ENCODE peak calls at places on chromosomes 6 and 20, in six cellular contexts. W is ovary, O is prostate gland, Q is left ventricle myocardium inferior, Y is PC-9, N is OCI-LY7. G is an unnamed sample.

GRCh38 chr6:136347847-136348246 is 58.2 kb upstream of the BCLAF1 start:
- DNase-seq in W (no peak), O (no peak), Q (no peak), Y (no peak), N (no peak), G (no peak)

GRCh38 chr20:47989957-47990356 is 204.7 kb upstream of the SULF2 start:
- DNase-seq in W (no peak), O (peak; percentile 7), Q (no peak), Y (peak; percentile 72), N (no peak), G (no peak)

GRCh38 chr6:146543211-146543939 is at the start of gene RAB32:
- DNase-seq in W (peak; percentile 90), O (peak; percentile 85), Q (peak; percentile 94), Y (peak; percentile 90), N (no peak), G (peak; percentile 95)

GRCh38 chr6:15365273-15365687 is 119.4 kb downstream of the JARID2 start:
- DNase-seq in W (peak; percentile 16), O (peak; percentile 82), Q (peak; percentile 83), Y (peak; percentile 11), N (no peak), G (peak; percentile 85)

GRCh38 chr6:135129139-135129867 is 51.8 kb upstream of the MYB start:
- DNase-seq in W (no peak), O (no peak), Q (no peak), Y (no peak), N (no peak), G (no peak)

GRCh38 chr6:35948725-35949124 is 27.8 kb upstream of the SRPK1 start:
- DNase-seq in W (no peak), O (no peak), Q (no peak), Y (no peak), N (peak; percentile 31), G (no peak)

GRCh38 chr6:170048615-170049256 is 242.1 kb downstream of the DLL1 start:
- DNase-seq in W (peak; percentile 6), O (no peak), Q (no peak), Y (no peak), N (no peak), G (peak; percentile 50)

GRCh38 chr6:118872726-118873125 is 21.2 kb upstream of the ASF1A start:
- DNase-seq in W (no peak), O (no peak), Q (no peak), Y (no peak), N (no peak), G (peak; percentile 35)

GRCh38 chr20:17541996-17542395 is 10.8 kb upstream of the BFSP1 start:
- DNase-seq in W (no peak), O (no peak), Q (no peak), Y (no peak), N (no peak), G (no peak)

GRCh38 chr20:22966787-22967464 is 68.2 kb upstream of the SSTR4 start:
- DNase-seq in W (no peak), O (no peak), Q (no peak), Y (no peak), N (no peak), G (no peak)

GRCh38 chr20:16528078-16528477 is 45.2 kb downstream of the KIF16B start:
- DNase-seq in W (peak; percentile 76), O (peak; percentile 75), Q (no peak), Y (peak; percentile 57), N (no peak), G (peak; percentile 88)

GRCh38 chr6:106666290-106667021 is 37.1 kb downstream of the QRSL1 start:
- DNase-seq in W (no peak), O (no peak), Q (no peak), Y (no peak), N (peak; percentile 93), G (no peak)

GRCh38 chr6:170462366-170463020 is 90.6 kb downstream of the PSMB1 start:
- DNase-seq in W (no peak), O (no peak), Q (no peak), Y (no peak), N (no peak), G (no peak)

GRCh38 chr6:17584241-17584803 is 15.8 kb upstream of the FAM8A1 start:
- DNase-seq in W (peak; percentile 17), O (peak; percentile 55), Q (no peak), Y (no peak), N (peak; percentile 62), G (peak; percentile 50)

GRCh38 chr20:10466325-10466724 is 31.2 kb downstream of the SLX4IP start:
- DNase-seq in W (no peak), O (no peak), Q (no peak), Y (no peak), N (no peak), G (no peak)

GRCh38 chr6:136249336-136249735 is 775 bp downstream of the MTFR2 start:
- DNase-seq in W (no peak), O (no peak), Q (no peak), Y (peak; percentile 11), N (peak; percentile 14), G (no peak)

GRCh38 chr20:7993703-7994102 is 25.9 kb downstream of the TMX4 start:
- DNase-seq in W (no peak), O (no peak), Q (no peak), Y (no peak), N (no peak), G (no peak)
- H3K9me3 ChIP-seq in W (peaks cover 4% of the 10 kb centered on the region), O (no peaks in the 10 kb centered on the region), Q (peaks cover 15% of the 10 kb centered on the region), Y (no peaks in the 10 kb centered on the region), N (peaks cover 9% of the 10 kb centered on the region), G (no peaks in the 10 kb centered on the region)

GRCh38 chr6:158708239-158708638 is 58.4 kb downstream of the SYTL3 start:
- DNase-seq in W (peak; percentile 77), O (no peak), Q (peak; percentile 66), Y (no peak), N (no peak), G (no peak)
- H3K4me3 ChIP-seq in W (no peak overlapping the region), O (no peak overlapping the region), Q (peak overlapping the region; percentile 56), Y (peak overlapping the region; percentile 60), N (peak overlapping the region; percentile 2), G (no peak overlapping the region)

DNA sequence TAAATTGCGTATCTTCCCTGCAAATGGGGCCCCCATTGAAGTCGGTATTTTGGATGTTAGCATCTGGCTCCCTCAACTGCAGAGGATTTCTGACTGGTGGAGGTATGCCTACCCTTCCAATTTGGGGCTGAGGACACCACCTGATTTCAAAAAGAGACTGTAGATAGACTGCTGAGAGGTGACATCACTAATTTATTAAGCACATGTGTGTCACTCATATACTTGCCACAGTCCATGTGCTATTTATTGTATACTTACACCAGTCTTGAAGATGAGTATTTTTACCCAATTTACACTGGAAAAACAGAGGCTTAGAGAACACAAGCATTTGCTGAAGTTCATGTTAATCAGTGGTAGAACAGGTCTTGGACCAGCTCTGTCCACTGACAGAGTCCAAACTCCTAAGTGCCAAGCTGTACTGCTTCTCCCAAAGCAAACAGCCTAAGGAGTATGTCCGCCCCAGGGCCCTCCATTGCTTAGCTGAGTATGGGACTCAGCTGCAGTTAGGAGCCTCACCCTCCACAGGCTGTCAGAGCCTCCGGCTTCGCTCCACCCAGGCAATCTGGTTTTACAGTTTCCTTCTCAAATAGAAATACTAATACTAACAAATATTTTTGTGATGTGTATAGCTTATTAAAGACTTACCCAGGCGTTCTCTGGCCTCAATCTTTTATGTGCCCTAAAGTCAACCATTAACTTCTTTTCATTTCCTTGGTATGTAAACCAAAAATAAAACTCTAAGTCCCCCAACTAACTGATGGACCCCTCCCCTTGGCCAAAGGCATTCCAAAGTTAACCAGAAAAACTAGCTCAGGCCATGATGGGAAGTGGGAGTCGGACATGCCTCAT is 17.5 kb downstream of the RIN2 start:
- DNase-seq in W (no peak), O (peak; percentile 73), Q (no peak), Y (no peak), N (no peak), G (no peak)
- H3K4me1 ChIP-seq in W (peaks cover 14% of the 10 kb centered on the region), O (peaks cover 7% of the 10 kb centered on the region), Q (peaks cover 89% of the 10 kb centered on the region), Y (peaks cover 16% of the 10 kb centered on the region), N (no peaks in the 10 kb centered on the region), G (no peaks in the 10 kb centered on the region)

GRCh38 chr6:126380072-126380583 is 40.2 kb downstream of the CENPW start:
- DNase-seq in W (no peak), O (no peak), Q (no peak), Y (no peak), N (no peak), G (no peak)

GRCh38 chr6:126381498-126381897 is 41.6 kb downstream of the CENPW start:
- DNase-seq in W (no peak), O (no peak), Q (no peak), Y (no peak), N (no peak), G (no peak)

GRCh38 chr6:126374372-126374771 is 34.5 kb downstream of the CENPW start:
- DNase-seq in W (no peak), O (no peak), Q (no peak), Y (no peak), N (no peak), G (no peak)

GRCh38 chr6:126376682-126377081 is 36.8 kb downstream of the CENPW start:
- DNase-seq in W (no peak), O (no peak), Q (no peak), Y (no peak), N (no peak), G (no peak)

DNA sequence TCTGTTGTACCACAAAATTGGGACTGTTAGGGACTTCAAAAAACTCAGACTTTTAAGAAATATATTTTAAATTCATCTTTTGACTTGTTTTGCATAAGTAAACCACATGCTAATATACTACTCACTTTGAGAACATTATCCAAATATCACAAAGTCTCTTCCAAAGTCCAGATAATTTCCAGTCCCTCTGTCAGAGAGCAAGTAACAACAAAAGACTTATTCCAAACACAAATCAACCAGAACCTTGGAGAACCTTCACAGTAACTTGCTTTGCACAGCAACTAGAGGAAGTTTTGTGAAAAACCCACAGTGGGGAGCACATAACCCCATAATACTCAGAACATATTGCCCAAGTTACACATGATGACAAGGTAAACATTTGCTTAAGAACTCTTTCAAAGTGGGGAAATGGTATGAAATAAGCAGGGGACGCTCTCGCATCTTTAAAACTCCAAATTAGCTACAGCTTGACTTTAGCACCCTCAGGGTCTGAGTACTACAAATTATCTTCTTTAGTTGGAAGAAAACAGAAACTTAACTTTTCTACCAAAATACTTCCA is 37.8 kb downstream of the CENPW start:
- DNase-seq in W (no peak), O (no peak), Q (no peak), Y (no peak), N (no peak), G (no peak)
- H3K9me3 ChIP-seq in W (no peaks in the 10 kb centered on the region), O (no peaks in the 10 kb centered on the region), Q (peaks cover 19% of the 10 kb centered on the region), Y (peaks cover 9% of the 10 kb centered on the region), N (no peaks in the 10 kb centered on the region), G (no peaks in the 10 kb centered on the region)

GRCh38 chr6:84641076-84641475 is 123.3 kb downstream of the TBX18 start:
- DNase-seq in W (no peak), O (no peak), Q (peak; percentile 18), Y (no peak), N (no peak), G (no peak)

GRCh38 chr6:84648444-84648843 is 116.0 kb downstream of the TBX18 start:
- DNase-seq in W (no peak), O (no peak), Q (no peak), Y (no peak), N (no peak), G (no peak)

GRCh38 chr6:84643778-84644177 is 120.6 kb downstream of the TBX18 start:
- DNase-seq in W (no peak), O (no peak), Q (no peak), Y (no peak), N (no peak), G (no peak)

GRCh38 chr6:84645563-84646266 is 118.7 kb downstream of the TBX18 start:
- DNase-seq in W (no peak), O (no peak), Q (no peak), Y (no peak), N (no peak), G (no peak)

GRCh38 chr6:84645000-84645399 is 119.4 kb downstream of the TBX18 start:
- DNase-seq in W (no peak), O (no peak), Q (no peak), Y (no peak), N (no peak), G (no peak)
- H3K4me3 ChIP-seq in W (no peak overlapping the region), O (no peak overlapping the region), Q (no peak overlapping the region), Y (no peak overlapping the region), N (no peak overlapping the region), G (no peak overlapping the region)

G was measured in adrenal gland.